ENCODE peak calls at places on chromosomes 5 and 9, in six cellular contexts. One of them, this sample, is unnamed.

GRCh38 chr5:118653155-118653554 is 335.2 kb downstream of the DTWD2 start:
- DNase-seq in stimulated activated CD8-positive, alpha-beta memory T cell treated with anti-CD3 and anti-CD28 coated beads, Interleukin-7, amount 100 ng/mL, for 24 hours: no peak
- DNase-seq in left ventricle myocardium inferior: no peak
- DNase-seq in astrocyte of the spinal cord: no peak
- DNase-seq in hepatocyte: no peak
- DNase-seq in EL: no peak
- DNase-seq in this sample: no peak

GRCh38 chr9:113381909-113382411 is 5.2 kb upstream of the HDHD3 start:
- DNase-seq in stimulated activated CD8-positive, alpha-beta memory T cell treated with anti-CD3 and anti-CD28 coated beads, Interleukin-7, amount 100 ng/mL, for 24 hours: no peak
- DNase-seq in EL: no peak
- DNase-seq in astrocyte of the spinal cord: no peak
- DNase-seq in hepatocyte: peak; percentile 84
- DNase-seq in left ventricle myocardium inferior: no peak
- DNase-seq in this sample: peak; percentile 66

GRCh38 chr5:82676663-82677062 is 398.5 kb upstream of the RPS23 start:
- DNase-seq in astrocyte of the spinal cord: no peak
- DNase-seq in EL: no peak
- DNase-seq in stimulated activated CD8-positive, alpha-beta memory T cell treated with anti-CD3 and anti-CD28 coated beads, Interleukin-7, amount 100 ng/mL, for 24 hours: no peak
- DNase-seq in left ventricle myocardium inferior: no peak
- DNase-seq in hepatocyte: no peak
- DNase-seq in this sample: no peak

GRCh38 chr5:67880876-67881275 is 334.7 kb upstream of the PIK3R1 start:
- DNase-seq in stimulated activated CD8-positive, alpha-beta memory T cell treated with anti-CD3 and anti-CD28 coated beads, Interleukin-7, amount 100 ng/mL, for 24 hours: no peak
- DNase-seq in EL: no peak
- DNase-seq in hepatocyte: no peak
- DNase-seq in astrocyte of the spinal cord: no peak
- DNase-seq in left ventricle myocardium inferior: no peak
- DNase-seq in this sample: peak; percentile 21

GRCh38 chr9:88418715-88419540 is 30.7 kb downstream of the SPIN1 start:
- DNase-seq in EL: peak; percentile 46
- DNase-seq in hepatocyte: peak; percentile 29
- DNase-seq in stimulated activated CD8-positive, alpha-beta memory T cell treated with anti-CD3 and anti-CD28 coated beads, Interleukin-7, amount 100 ng/mL, for 24 hours: no peak
- DNase-seq in astrocyte of the spinal cord: peak; percentile 38
- DNase-seq in left ventricle myocardium inferior: no peak
- DNase-seq in this sample: no peak

GRCh38 chr9:110578896-110579752 is at the start of gene SVEP1:
- DNase-seq in EL: peak; percentile 72
- DNase-seq in astrocyte of the spinal cord: peak; percentile 48
- DNase-seq in left ventricle myocardium inferior: peak; percentile 44
- DNase-seq in stimulated activated CD8-positive, alpha-beta memory T cell treated with anti-CD3 and anti-CD28 coated beads, Interleukin-7, amount 100 ng/mL, for 24 hours: no peak
- DNase-seq in hepatocyte: peak; percentile 58
- DNase-seq in this sample: peak; percentile 22

GRCh38 chr5:170783498-170784247 is at the start of gene GABRP:
- DNase-seq in astrocyte of the spinal cord: no peak
- DNase-seq in hepatocyte: peak; percentile 35
- DNase-seq in left ventricle myocardium inferior: no peak
- DNase-seq in stimulated activated CD8-positive, alpha-beta memory T cell treated with anti-CD3 and anti-CD28 coated beads, Interleukin-7, amount 100 ng/mL, for 24 hours: no peak
- DNase-seq in EL: no peak
- DNase-seq in this sample: no peak

GRCh38 chr9:21554813-21555212 is 72.7 kb upstream of the IFNE start:
- DNase-seq in hepatocyte: no peak
- DNase-seq in EL: no peak
- DNase-seq in stimulated activated CD8-positive, alpha-beta memory T cell treated with anti-CD3 and anti-CD28 coated beads, Interleukin-7, amount 100 ng/mL, for 24 hours: no peak
- DNase-seq in left ventricle myocardium inferior: no peak
- DNase-seq in astrocyte of the spinal cord: no peak
- DNase-seq in this sample: no peak

GRCh38 chr5:56352808-56353590 is 119.9 kb upstream of the ANKRD55 start:
- DNase-seq in stimulated activated CD8-positive, alpha-beta memory T cell treated with anti-CD3 and anti-CD28 coated beads, Interleukin-7, amount 100 ng/mL, for 24 hours: no peak
- DNase-seq in left ventricle myocardium inferior: no peak
- DNase-seq in EL: no peak
- DNase-seq in hepatocyte: no peak
- DNase-seq in astrocyte of the spinal cord: no peak
- DNase-seq in this sample: no peak

GRCh38 chr9:38421498-38422211 is 2.6 kb downstream of the IGFBPL1 start:
- DNase-seq in astrocyte of the spinal cord: no peak
- DNase-seq in hepatocyte: no peak
- DNase-seq in left ventricle myocardium inferior: no peak
- DNase-seq in stimulated activated CD8-positive, alpha-beta memory T cell treated with anti-CD3 and anti-CD28 coated beads, Interleukin-7, amount 100 ng/mL, for 24 hours: no peak
- DNase-seq in EL: no peak
- DNase-seq in this sample: no peak

GRCh38 chr5:138466058-138466899 is 1.0 kb downstream of the EGR1 start:
- DNase-seq in stimulated activated CD8-positive, alpha-beta memory T cell treated with anti-CD3 and anti-CD28 coated beads, Interleukin-7, amount 100 ng/mL, for 24 hours: no peak
- DNase-seq in hepatocyte: peak; percentile 60
- DNase-seq in EL: peak; percentile 53
- DNase-seq in left ventricle myocardium inferior: no peak
- DNase-seq in astrocyte of the spinal cord: peak; percentile 22
- DNase-seq in this sample: no peak

GRCh38 chr5:135248801-135249231 is 150.2 kb downstream of the MACROH2A1 start:
- DNase-seq in hepatocyte: no peak
- DNase-seq in left ventricle myocardium inferior: no peak
- DNase-seq in stimulated activated CD8-positive, alpha-beta memory T cell treated with anti-CD3 and anti-CD28 coated beads, Interleukin-7, amount 100 ng/mL, for 24 hours: no peak
- DNase-seq in astrocyte of the spinal cord: no peak
- DNase-seq in EL: no peak
- DNase-seq in this sample: no peak

GRCh38 chr9:2043243-2043642 is 28.1 kb downstream of the SMARCA2 start:
- DNase-seq in astrocyte of the spinal cord: no peak
- DNase-seq in stimulated activated CD8-positive, alpha-beta memory T cell treated with anti-CD3 and anti-CD28 coated beads, Interleukin-7, amount 100 ng/mL, for 24 hours: no peak
- DNase-seq in hepatocyte: no peak
- DNase-seq in left ventricle myocardium inferior: no peak
- DNase-seq in EL: no peak
- DNase-seq in this sample: no peak

GRCh38 chr9:87826331-87826730 is 56.3 kb upstream of the SPATA31E1 start:
- DNase-seq in astrocyte of the spinal cord: no peak
- DNase-seq in EL: no peak
- DNase-seq in left ventricle myocardium inferior: no peak
- DNase-seq in stimulated activated CD8-positive, alpha-beta memory T cell treated with anti-CD3 and anti-CD28 coated beads, Interleukin-7, amount 100 ng/mL, for 24 hours: no peak
- DNase-seq in hepatocyte: no peak
- DNase-seq in this sample: no peak

GRCh38 chr9:6842584-6842947 is 84.8 kb downstream of the KDM4C start:
- DNase-seq in EL: peak; percentile 49
- DNase-seq in hepatocyte: no peak
- DNase-seq in left ventricle myocardium inferior: no peak
- DNase-seq in stimulated activated CD8-positive, alpha-beta memory T cell treated with anti-CD3 and anti-CD28 coated beads, Interleukin-7, amount 100 ng/mL, for 24 hours: no peak
- DNase-seq in astrocyte of the spinal cord: peak; percentile 45
- DNase-seq in this sample: no peak

GRCh38 chr5:35780236-35780635 is 76.5 kb upstream of the IL7R start:
- DNase-seq in hepatocyte: no peak
- DNase-seq in astrocyte of the spinal cord: no peak
- DNase-seq in stimulated activated CD8-positive, alpha-beta memory T cell treated with anti-CD3 and anti-CD28 coated beads, Interleukin-7, amount 100 ng/mL, for 24 hours: no peak
- DNase-seq in EL: no peak
- DNase-seq in left ventricle myocardium inferior: no peak
- DNase-seq in this sample: no peak

GRCh38 chr9:89806371-89807100 is 201.7 kb downstream of the GADD45G start:
- DNase-seq in left ventricle myocardium inferior: no peak
- DNase-seq in EL: no peak
- DNase-seq in astrocyte of the spinal cord: peak; percentile 50
- DNase-seq in hepatocyte: no peak
- DNase-seq in stimulated activated CD8-positive, alpha-beta memory T cell treated with anti-CD3 and anti-CD28 coated beads, Interleukin-7, amount 100 ng/mL, for 24 hours: no peak
- DNase-seq in this sample: no peak

GRCh38 chr5:112863549-112863948 is 2.5 kb downstream of the SRP19 start:
- DNase-seq in astrocyte of the spinal cord: no peak
- DNase-seq in hepatocyte: no peak
- DNase-seq in EL: no peak
- DNase-seq in left ventricle myocardium inferior: no peak
- DNase-seq in stimulated activated CD8-positive, alpha-beta memory T cell treated with anti-CD3 and anti-CD28 coated beads, Interleukin-7, amount 100 ng/mL, for 24 hours: no peak
- DNase-seq in this sample: no peak

GRCh38 chr5:5492087-5492933 is 69.8 kb downstream of the ICE1 start:
- DNase-seq in stimulated activated CD8-positive, alpha-beta memory T cell treated with anti-CD3 and anti-CD28 coated beads, Interleukin-7, amount 100 ng/mL, for 24 hours: no peak
- DNase-seq in astrocyte of the spinal cord: peak; percentile 55
- DNase-seq in EL: peak; percentile 61
- DNase-seq in left ventricle myocardium inferior: no peak
- DNase-seq in hepatocyte: peak; percentile 65
- DNase-seq in this sample: no peak

GRCh38 chr9:95025213-95026170 is 292.0 kb downstream of the FANCC start:
- DNase-seq in left ventricle myocardium inferior: peak; percentile 68
- DNase-seq in stimulated activated CD8-positive, alpha-beta memory T cell treated with anti-CD3 and anti-CD28 coated beads, Interleukin-7, amount 100 ng/mL, for 24 hours: no peak
- DNase-seq in EL: peak; percentile 97
- DNase-seq in astrocyte of the spinal cord: peak; percentile 92
- DNase-seq in hepatocyte: peak; percentile 87
- DNase-seq in this sample: peak; percentile 83

GRCh38 chr9:136434580-136435169 is 5.0 kb downstream of the INPP5E start:
- DNase-seq in astrocyte of the spinal cord: no peak
- DNase-seq in hepatocyte: no peak
- DNase-seq in stimulated activated CD8-positive, alpha-beta memory T cell treated with anti-CD3 and anti-CD28 coated beads, Interleukin-7, amount 100 ng/mL, for 24 hours: no peak
- DNase-seq in left ventricle myocardium inferior: no peak
- DNase-seq in EL: no peak
- DNase-seq in this sample: no peak

GRCh38 chr5:179679014-179679674 is 1.7 kb downstream of the CBY3 start:
- DNase-seq in hepatocyte: peak; percentile 36
- DNase-seq in stimulated activated CD8-positive, alpha-beta memory T cell treated with anti-CD3 and anti-CD28 coated beads, Interleukin-7, amount 100 ng/mL, for 24 hours: peak; percentile 47
- DNase-seq in EL: peak; percentile 49
- DNase-seq in astrocyte of the spinal cord: peak; percentile 60
- DNase-seq in left ventricle myocardium inferior: peak; percentile 73
- DNase-seq in this sample: peak; percentile 76

GRCh38 chr9:15975101-15975778 is 422.4 kb downstream of the CCDC171 start:
- DNase-seq in left ventricle myocardium inferior: no peak
- DNase-seq in hepatocyte: no peak
- DNase-seq in EL: no peak
- DNase-seq in astrocyte of the spinal cord: no peak
- DNase-seq in stimulated activated CD8-positive, alpha-beta memory T cell treated with anti-CD3 and anti-CD28 coated beads, Interleukin-7, amount 100 ng/mL, for 24 hours: no peak
- DNase-seq in this sample: no peak

GRCh38 chr9:126411225-126411947 is 84.8 kb downstream of the MVB12B start:
- DNase-seq in astrocyte of the spinal cord: peak; percentile 74
- DNase-seq in stimulated activated CD8-positive, alpha-beta memory T cell treated with anti-CD3 and anti-CD28 coated beads, Interleukin-7, amount 100 ng/mL, for 24 hours: no peak
- DNase-seq in EL: no peak
- DNase-seq in hepatocyte: no peak
- DNase-seq in left ventricle myocardium inferior: no peak
- DNase-seq in this sample: no peak

GRCh38 chr9:111662851-111663823 is 1.7 kb downstream of the GNG10 start:
- DNase-seq in left ventricle myocardium inferior: no peak
- DNase-seq in hepatocyte: peak; percentile 37
- DNase-seq in EL: no peak
- DNase-seq in stimulated activated CD8-positive, alpha-beta memory T cell treated with anti-CD3 and anti-CD28 coated beads, Interleukin-7, amount 100 ng/mL, for 24 hours: no peak
- DNase-seq in astrocyte of the spinal cord: no peak
- DNase-seq in this sample: no peak

GRCh38 chr5:78504726-78505431 is 143.7 kb downstream of the LHFPL2 start:
- DNase-seq in left ventricle myocardium inferior: peak; percentile 85
- DNase-seq in stimulated activated CD8-positive, alpha-beta memory T cell treated with anti-CD3 and anti-CD28 coated beads, Interleukin-7, amount 100 ng/mL, for 24 hours: no peak
- DNase-seq in EL: peak; percentile 99
- DNase-seq in hepatocyte: peak; percentile 72
- DNase-seq in astrocyte of the spinal cord: peak; percentile 99
- DNase-seq in this sample: peak; percentile 53

GRCh38 chr9:126327016-126327749 is 554 bp downstream of the MVB12B start:
- DNase-seq in astrocyte of the spinal cord: no peak
- DNase-seq in left ventricle myocardium inferior: no peak
- DNase-seq in hepatocyte: no peak
- DNase-seq in EL: peak; percentile 4
- DNase-seq in stimulated activated CD8-positive, alpha-beta memory T cell treated with anti-CD3 and anti-CD28 coated beads, Interleukin-7, amount 100 ng/mL, for 24 hours: no peak
- DNase-seq in this sample: peak; percentile 30

This sample was measured in left colon.